ENCODE peak calls at places on chromosomes 12 and 14, in seven cellular contexts. S is GM23248; F is heart left ventricle; J is CD8-positive, alpha-beta T cell; M is lower lobe of right lung; P is body of pancreas; Z is adipocyte. H is an unnamed sample.

GRCh38 chr12:106723416-106723815 is 51.1 kb upstream of the RIC8B start:
- DNase-seq in F (no peak), P (no peak), S (no peak), J (no peak), M (no peak), Z (no peak), H (no peak)

GRCh38 chr12:104426926-104427546 is 29.7 kb upstream of the CHST11 start:
- DNase-seq in P (no peak), Z (peak; percentile 6), J (no peak), S (peak; percentile 65), F (no peak), M (no peak), H (no peak)

GRCh38 chr12:25482637-25483036 is 70.4 kb downstream of the LMNTD1 start:
- DNase-seq in S (peak; percentile 32), Z (no peak), P (no peak), J (no peak), M (no peak), F (no peak), H (no peak)

GRCh38 chr14:68874746-68875155 is 81.9 kb upstream of the ZFP36L1 start:
- DNase-seq in M (no peak), P (no peak), Z (no peak), J (no peak), F (no peak), S (no peak), H (no peak)

GRCh38 chr14:89681086-89682018 is 264.3 kb upstream of the FOXN3 start:
- DNase-seq in Z (peak; percentile 32), M (peak; percentile 48), F (no peak), P (no peak), S (no peak), J (no peak), H (no peak)

GRCh38 chr14:99401624-99402282 is 78.9 kb downstream of the SETD3 start:
- DNase-seq in J (no peak), M (no peak), P (no peak), Z (no peak), S (no peak), F (no peak), H (no peak)

GRCh38 chr12:92466391-92467305 is 236.1 kb upstream of the PLEKHG7 start:
- DNase-seq in M (no peak), J (no peak), P (peak; percentile 28), F (peak; percentile 37), S (no peak), Z (peak; percentile 20), H (no peak)

GRCh38 chr14:28676481-28676880 is 90.1 kb upstream of the FOXG1 start:
- DNase-seq in S (peak; percentile 5), J (no peak), F (no peak), Z (peak; percentile 52), P (no peak), M (no peak), H (no peak)

GRCh38 chr12:62629971-62630739 is 163.5 kb downstream of the MON2 start:
- DNase-seq in Z (no peak), S (no peak), P (no peak), M (no peak), J (no peak), F (no peak), H (no peak)

GRCh38 chr14:29446971-29447370 is 480.7 kb downstream of the PRKD1 start:
- DNase-seq in P (no peak), M (no peak), J (no peak), S (no peak), Z (no peak), F (no peak), H (no peak)

GRCh38 chr12:116864371-116865160 is 16.7 kb downstream of the HRK start:
- DNase-seq in Z (peak; percentile 82), S (peak; percentile 84), P (no peak), J (no peak), F (no peak), M (no peak), H (no peak)

GRCh38 chr14:69573841-69574265 is 818 bp downstream of the CCDC177 start:
- DNase-seq in F (no peak), Z (no peak), P (no peak), S (peak; percentile 7), J (no peak), M (no peak), H (no peak)

GRCh38 chr12:84341467-84342193 is 571.0 kb downstream of the SLC6A15 start:
- DNase-seq in F (no peak), Z (no peak), M (no peak), J (no peak), P (no peak), S (no peak), H (no peak)

GRCh38 chr12:13004368-13004767 is 4.3 kb upstream of the HEBP1 start:
- DNase-seq in F (no peak), J (no peak), M (no peak), S (no peak), Z (peak; percentile 41), P (no peak), H (no peak)

GRCh38 chr14:102262894-102263462 is 42.0 kb downstream of the MOK start:
- DNase-seq in Z (peak; percentile 26), S (peak; percentile 39), P (no peak), M (no peak), J (no peak), F (no peak), H (no peak)

GRCh38 chr14:68014771-68015170 is 195.2 kb downstream of the RAD51B start:
- DNase-seq in Z (no peak), J (no peak), P (no peak), M (no peak), S (no peak), F (no peak), H (no peak)

GRCh38 chr14:68955164-68955921 is 23.8 kb downstream of the ACTN1 start:
- DNase-seq in S (peak; percentile 72), F (peak; percentile 25), P (no peak), M (no peak), Z (peak; percentile 34), J (no peak), H (no peak)

GRCh38 chr12:119036878-119037493 is 55.6 kb downstream of the SRRM4 start:
- DNase-seq in Z (no peak), S (peak; percentile 51), P (peak; percentile 22), F (no peak), J (no peak), M (no peak), H (no peak)

GRCh38 chr14:79420725-79421124 is 790.6 kb downstream of the DIO2 start:
- DNase-seq in S (no peak), J (no peak), P (no peak), M (no peak), F (no peak), Z (no peak), H (no peak)
- H3K9me3 ChIP-seq in S (no peaks in the 10 kb centered on the region), J (no peaks in the 10 kb centered on the region), P (no peaks in the 10 kb centered on the region), M (no peaks in the 10 kb centered on the region), F (no peaks in the 10 kb centered on the region), Z (peaks cover 8% of the 10 kb centered on the region), H (no peaks in the 10 kb centered on the region)

GRCh38 chr12:123946152-123946515 is 26.5 kb downstream of the CCDC92 start:
- DNase-seq in M (no peak), J (no peak), S (no peak), P (no peak), F (no peak), Z (no peak), H (no peak)
- H3K9me3 ChIP-seq in M (no peaks in the 10 kb centered on the region), J (no peaks in the 10 kb centered on the region), S (no peaks in the 10 kb centered on the region), P (no peaks in the 10 kb centered on the region), F (no peaks in the 10 kb centered on the region), Z (peaks cover 14% of the 10 kb centered on the region), H (no peaks in the 10 kb centered on the region)

GRCh38 chr14:97719931-97720330 is 922.7 kb downstream of the VRK1 start:
- DNase-seq in M (no peak), Z (no peak), P (no peak), S (no peak), F (no peak), J (no peak), H (peak; percentile 33)
- H3K9me3 ChIP-seq in M (peaks cover 3% of the 10 kb centered on the region), Z (peaks cover 17% of the 10 kb centered on the region), P (no peaks in the 10 kb centered on the region), S (peaks cover 7% of the 10 kb centered on the region), F (no peaks in the 10 kb centered on the region), J (no peaks in the 10 kb centered on the region), H (no peaks in the 10 kb centered on the region)

GRCh38 chr14:104305511-104306449 is 167.4 kb downstream of the KIF26A start:
- DNase-seq in J (no peak), P (no peak), M (no peak), S (no peak), Z (no peak), F (peak; percentile 19), H (no peak)
- H3K9me3 ChIP-seq in J (no peaks in the 10 kb centered on the region), P (no peaks in the 10 kb centered on the region), M (no peaks in the 10 kb centered on the region), S (no peaks in the 10 kb centered on the region), Z (no peaks in the 10 kb centered on the region), F (no peaks in the 10 kb centered on the region), H (no peaks in the 10 kb centered on the region)

GRCh38 chr12:7175493-7175892 is 14.0 kb upstream of the PEX5 start:
- DNase-seq in M (no peak), S (peak; percentile 72), J (no peak), F (no peak), Z (peak; percentile 34), P (no peak), H (no peak)
- H3K9me3 ChIP-seq in M (no peaks in the 10 kb centered on the region), S (no peaks in the 10 kb centered on the region), J (no peaks in the 10 kb centered on the region), F (no peaks in the 10 kb centered on the region), Z (peaks cover 26% of the 10 kb centered on the region), P (no peaks in the 10 kb centered on the region), H (no peaks in the 10 kb centered on the region)

DNA sequence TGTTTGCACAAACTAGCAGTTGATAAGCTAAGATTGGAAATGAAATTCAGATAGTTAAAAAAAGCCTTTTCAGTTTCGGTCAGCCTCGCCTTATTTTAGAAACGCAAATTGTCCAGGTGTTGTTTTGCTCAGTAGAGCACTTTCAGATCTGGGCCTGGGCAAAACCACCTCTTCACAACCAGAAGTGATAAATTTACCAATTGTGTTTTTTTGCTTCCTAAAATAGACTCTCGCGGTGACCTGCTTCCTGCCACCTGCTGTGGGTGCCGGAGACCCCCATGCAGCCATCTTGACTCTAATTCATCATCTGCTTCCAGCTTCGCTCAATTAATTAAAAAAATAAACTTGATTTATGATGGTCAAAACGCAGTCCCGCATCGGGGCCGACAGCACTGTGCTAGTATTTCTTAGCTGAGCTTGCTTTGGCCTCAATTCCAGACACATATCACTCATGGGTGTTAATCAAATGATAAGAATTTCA is 335.6 kb downstream of the TMEM121 start:
- DNase-seq in J (no peak), M (no peak), S (no peak), P (no peak), Z (no peak), F (no peak), H (peak; percentile 10)
- H3K9me3 ChIP-seq in J (no peaks in the 10 kb centered on the region), M (no peaks in the 10 kb centered on the region), S (no peaks in the 10 kb centered on the region), P (no peaks in the 10 kb centered on the region), Z (no peaks in the 10 kb centered on the region), F (no peaks in the 10 kb centered on the region), H (no peaks in the 10 kb centered on the region)

GRCh38 chr12:99618657-99619056 is 28.9 kb upstream of the GARIN6 start:
- DNase-seq in M (no peak), J (no peak), F (no peak), P (no peak), Z (peak; percentile 45), S (peak; percentile 39), H (no peak)
- H3K9me3 ChIP-seq in M (peaks cover 7% of the 10 kb centered on the region), J (no peaks in the 10 kb centered on the region), F (no peaks in the 10 kb centered on the region), P (peaks cover 2% of the 10 kb centered on the region), Z (peaks cover under 1% of the 10 kb centered on the region), S (no peaks in the 10 kb centered on the region), H (no peaks in the 10 kb centered on the region)

GRCh38 chr14:85190251-85190650 is 339.7 kb upstream of the FLRT2 start:
- DNase-seq in P (no peak), Z (peak; percentile 26), J (no peak), S (no peak), M (no peak), F (no peak), H (no peak)

GRCh38 chr14:85191986-85192385 is 338.0 kb upstream of the FLRT2 start:
- DNase-seq in J (no peak), Z (no peak), P (no peak), F (no peak), S (no peak), M (no peak), H (no peak)

GRCh38 chr14:85188836-85189235 is 341.1 kb upstream of the FLRT2 start:
- DNase-seq in J (no peak), F (no peak), Z (no peak), S (no peak), P (no peak), M (no peak), H (no peak)

GRCh38 chr14:85187521-85187920 is 342.4 kb upstream of the FLRT2 start:
- DNase-seq in Z (no peak), P (no peak), S (no peak), M (no peak), F (no peak), J (no peak), H (no peak)
- H3K9me3 ChIP-seq in Z (no peaks in the 10 kb centered on the region), P (no peaks in the 10 kb centered on the region), S (no peaks in the 10 kb centered on the region), M (no peaks in the 10 kb centered on the region), F (no peaks in the 10 kb centered on the region), J (no peaks in the 10 kb centered on the region), H (no peaks in the 10 kb centered on the region)

H was measured in T-helper 17 cell.